ENCODE peak calls at places on chromosome 14, in five cellular contexts. I is NT2/D1, G is H1, A is GM12878, B is HepG2. K is an unnamed sample.

GRCh38 chr14:59275668-59276067 is 87.2 kb downstream of the DAAM1 start:
- DNase-seq in I (no peak), A (peak), G (no peak), B (peak), K (no peak)

GRCh38 chr14:40221428-40221827 is 789.2 kb upstream of the FBXO33 start:
- DNase-seq in G (no peak), A (no peak), B (no peak), I (no peak), K (no peak)

GRCh38 chr14:57362356-57362755 is 28.0 kb upstream of the NAA30 start:
- DNase-seq in I (no peak), G (no peak), A (no peak), B (peak), K (no peak)

GRCh38 chr14:81559385-81559784 is 25.7 kb upstream of the SEL1L start:
- DNase-seq in I (no peak), G (no peak), B (no peak), A (no peak), K (no peak)

GRCh38 chr14:76961631-76962302 is 66.7 kb downstream of the IRF2BPL start:
- DNase-seq in A (peak), I (peak), B (peak), G (peak), K (peak)

GRCh38 chr14:70567791-70568190 is 32.7 kb downstream of the MED6 start:
- DNase-seq in G (peak), A (no peak), B (peak), I (peak), K (peak)

GRCh38 chr14:44403194-44403593 is 103.9 kb downstream of the FSCB start:
- DNase-seq in I (no peak), G (no peak), B (no peak), A (no peak), K (no peak)

GRCh38 chr14:91252901-91253794 is 8.6 kb upstream of the GPR68 start:
- DNase-seq in G (peak), B (no peak), I (no peak), A (no peak), K (peak)

GRCh38 chr14:101481557-101481956 is 79.7 kb upstream of the DIO3 start:
- DNase-seq in B (no peak), A (no peak), G (no peak), I (no peak), K (no peak)

GRCh38 chr14:47278233-47278842 is 397.1 kb downstream of the MDGA2 start:
- DNase-seq in I (peak), B (peak), A (no peak), G (peak), K (peak)

GRCh38 chr14:32121536-32121935 is 44.4 kb downstream of the ARHGAP5 start:
- DNase-seq in A (no peak), B (no peak), I (no peak), G (no peak), K (no peak)

GRCh38 chr14:72812292-72812851 is 81.5 kb downstream of the DPF3 start:
- DNase-seq in G (no peak), I (no peak), B (no peak), A (no peak), K (no peak)

GRCh38 chr14:86015916-86016315 is 486.0 kb downstream of the FLRT2 start:
- DNase-seq in I (no peak), B (no peak), A (no peak), G (no peak), K (no peak)

GRCh38 chr14:96626916-96627315 is 124.7 kb downstream of the PAPOLA start:
- DNase-seq in I (no peak), G (no peak), B (no peak), A (no peak), K (no peak)

GRCh38 chr14:89479802-89480201 is 62.8 kb upstream of the FOXN3 start:
- DNase-seq in I (no peak), G (no peak), B (no peak), A (no peak), K (no peak)

GRCh38 chr14:86035882-86036281 is 505.9 kb downstream of the FLRT2 start:
- DNase-seq in A (no peak), I (no peak), B (peak), G (peak), K (peak)

GRCh38 chr14:63875311-63875710 is 22.5 kb downstream of the SYNE2 start:
- DNase-seq in B (no peak), G (no peak), A (no peak), I (no peak), K (no peak)

GRCh38 chr14:72165151-72165715 is 233.0 kb downstream of the RGS6 start:
- DNase-seq in B (no peak), A (no peak), G (no peak), I (no peak), K (no peak)

GRCh38 chr14:88681755-88682494 is 110.8 kb downstream of the EML5 start:
- DNase-seq in A (no peak), B (no peak), I (no peak), G (no peak), K (no peak)

GRCh38 chr14:56120091-56120632 is 2.0 kb downstream of the PELI2 start:
- DNase-seq in I (no peak), B (no peak), G (no peak), A (no peak), K (peak)

GRCh38 chr14:74703043-74703442 is 9.8 kb downstream of the AREL1 start:
- DNase-seq in A (no peak), G (no peak), I (no peak), B (no peak), K (no peak)

GRCh38 chr14:20855652-20856291 is 35.4 kb upstream of the RNASE3 start:
- DNase-seq in A (peak), I (peak), B (peak), G (peak), K (peak)

GRCh38 chr14:91899213-91899612 is 31.9 kb upstream of the TC2N start:
- DNase-seq in I (no peak), G (no peak), B (no peak), A (no peak), K (no peak)

GRCh38 chr14:72476657-72477499 is 417.0 kb downstream of the DPF3 start:
- DNase-seq in A (peak), B (no peak), I (peak), G (no peak), K (no peak)

GRCh38 chr14:103096387-103096786 is 1.9 kb downstream of the EXOC3L4 start:
- DNase-seq in I (no peak), A (no peak), B (no peak), G (no peak), K (no peak)

GRCh38 chr14:89702151-89702936 is 252.2 kb downstream of the EFCAB11 start:
- DNase-seq in B (no peak), A (no peak), I (no peak), G (no peak), K (no peak)

GRCh38 chr14:55348766-55349453 is 62.7 kb downstream of the ATG14 start:
- DNase-seq in G (peak), B (no peak), A (no peak), I (no peak), K (no peak)

GRCh38 chr14:74804219-74804825 is 41.2 kb downstream of the YLPM1 start:
- DNase-seq in B (peak), I (peak), A (no peak), G (no peak), K (no peak)

GRCh38 chr14:101276309-101277091 is 284.8 kb upstream of the DIO3 start:
- DNase-seq in B (no peak), G (no peak), I (peak), A (no peak), K (no peak)

GRCh38 chr14:102078840-102079699 is 7.8 kb downstream of the HSP90AA1 start:
- DNase-seq in G (no peak), I (no peak), A (no peak), B (no peak), K (no peak)

GRCh38 chr14:51236314-51236713 is 3.7 kb upstream of the TMX1 start:
- DNase-seq in I (no peak), A (no peak), G (no peak), B (no peak), K (no peak)

GRCh38 chr14:74241611-74242005 is 2.4 kb downstream of the VSX2 start:
- DNase-seq in G (no peak), I (no peak), A (no peak), B (no peak), K (no peak)

GRCh38 chr14:65949711-65950516 is 536.3 kb upstream of the CCDC196 start:
- DNase-seq in I (no peak), A (no peak), G (no peak), B (peak), K (peak)

GRCh38 chr14:35331605-35332516 is 39.7 kb downstream of the PSMA6 start:
- DNase-seq in G (peak), I (no peak), B (peak), A (no peak), K (peak)
- TF ChIP-seq SUZ12 in G (no peak), I (no peak), B (no peak), A (no peak), K (no peak)

DNA sequence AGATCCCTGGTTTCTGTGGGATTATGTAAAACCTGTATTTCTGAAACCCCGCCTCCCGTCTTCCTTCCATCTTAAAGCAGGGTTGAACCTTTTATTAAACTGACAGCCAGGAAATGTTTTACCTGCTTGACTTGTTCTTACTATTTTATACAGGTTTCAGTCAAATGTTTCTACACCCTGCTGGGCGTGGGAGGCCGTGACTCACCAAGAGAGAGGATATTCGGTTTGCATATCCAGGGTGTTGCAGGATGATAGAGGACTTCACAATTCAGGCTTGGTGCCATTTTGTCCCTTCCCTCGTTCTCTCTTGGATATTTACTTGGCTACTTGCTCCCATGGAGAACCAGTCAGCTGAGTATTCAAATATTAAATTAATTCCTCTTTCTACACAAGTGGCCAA is 69.7 kb downstream of the ARF6 start:
- DNase-seq in I (no peak), G (no peak), B (no peak), A (no peak), K (no peak)
- TF ChIP-seq SUZ12 in I (no peak), G (no peak), B (no peak), A (no peak), K (no peak)

DNA sequence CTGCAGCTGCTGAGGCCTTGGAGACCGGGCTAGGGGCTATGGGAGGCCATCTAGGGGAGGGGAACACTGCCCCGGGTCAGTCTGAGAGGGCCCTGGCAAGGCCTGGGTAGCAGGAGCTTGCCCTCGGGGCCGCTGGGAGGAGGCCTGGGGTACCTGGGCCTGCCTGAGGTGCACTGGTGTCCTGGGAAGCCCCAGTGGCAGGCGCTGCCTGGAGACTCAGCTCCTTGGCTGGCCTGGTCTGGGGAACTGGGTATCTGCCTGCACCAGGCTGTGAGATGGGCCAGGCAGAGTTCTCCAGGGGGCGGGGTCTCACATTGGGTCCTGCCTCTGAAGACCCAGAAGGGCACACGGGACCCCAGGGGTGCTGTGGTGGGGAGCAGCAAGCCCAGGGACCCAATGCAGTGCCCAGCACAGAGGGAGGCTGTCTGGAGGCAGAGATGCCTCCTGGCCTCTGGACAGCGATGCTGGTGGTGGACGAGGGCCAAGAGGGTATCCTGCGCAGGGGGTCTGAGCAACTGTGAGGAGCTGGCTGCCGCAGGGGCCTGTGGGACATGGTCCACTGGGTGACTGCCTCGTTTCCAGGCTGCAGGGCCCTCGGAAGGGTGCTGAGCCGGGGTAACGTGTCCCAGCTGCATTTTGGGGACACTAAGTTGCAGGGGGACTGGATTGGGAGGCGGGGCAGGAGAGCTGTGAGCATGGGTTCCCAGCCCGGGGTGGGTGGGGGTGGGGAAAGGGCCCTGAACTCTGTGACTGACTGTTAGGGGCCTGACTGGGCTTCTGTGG is 7.5 kb upstream of the MTA1 start:
- DNase-seq in A (no peak), B (no peak), I (no peak), G (no peak), K (no peak)
- TF ChIP-seq SUZ12 in A (no peak), B (no peak), I (no peak), G (no peak), K (no peak)

GRCh38 chr14:95073947-95074346 is 83.4 kb downstream of the DICER1 start:
- DNase-seq in A (no peak), I (no peak), B (no peak), G (no peak), K (no peak)

GRCh38 chr14:95070748-95071435 is 86.4 kb downstream of the DICER1 start:
- DNase-seq in G (no peak), A (no peak), B (no peak), I (no peak), K (no peak)

GRCh38 chr14:95072310-95072709 is 85.0 kb downstream of the DICER1 start:
- DNase-seq in G (peak), A (no peak), B (no peak), I (no peak), K (no peak)

GRCh38 chr14:95069547-95069946 is 87.8 kb downstream of the DICER1 start:
- DNase-seq in B (no peak), I (no peak), A (no peak), G (no peak), K (no peak)

DNA sequence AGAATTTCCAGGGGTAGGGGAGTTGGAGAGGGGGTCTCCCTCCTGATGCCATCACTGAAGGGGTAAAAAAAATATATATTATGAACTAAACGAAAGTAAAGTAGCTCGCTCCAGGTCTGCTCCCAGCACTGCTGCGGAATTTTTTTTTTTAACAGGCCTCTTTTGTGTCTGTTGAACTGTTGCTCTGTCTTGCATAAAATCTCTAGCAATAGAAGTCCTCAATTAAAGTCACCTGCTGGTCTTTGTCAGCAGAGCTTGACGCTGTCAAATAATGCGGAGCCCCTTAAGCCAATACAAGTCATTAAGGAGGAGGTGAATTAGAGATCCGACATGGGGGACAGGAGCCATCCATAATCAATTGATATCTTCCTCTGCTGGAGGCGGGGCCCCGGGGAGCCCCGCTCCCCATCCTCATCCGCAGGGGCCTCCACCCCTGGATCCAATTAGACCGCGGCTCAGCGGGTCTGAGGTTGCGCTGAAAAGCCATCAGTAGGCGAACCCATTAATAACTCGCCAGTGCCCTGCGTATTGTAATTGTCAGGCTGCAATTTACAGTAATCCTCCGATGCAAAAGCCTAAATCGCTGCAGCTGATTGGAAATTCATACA is 85.6 kb downstream of the DICER1 start:
- DNase-seq in B (no peak), I (no peak), G (no peak), A (no peak), K (no peak)
- TF ChIP-seq SUZ12 in B (no peak), I (no peak), G (no peak), A (no peak), K (no peak)

DNA sequence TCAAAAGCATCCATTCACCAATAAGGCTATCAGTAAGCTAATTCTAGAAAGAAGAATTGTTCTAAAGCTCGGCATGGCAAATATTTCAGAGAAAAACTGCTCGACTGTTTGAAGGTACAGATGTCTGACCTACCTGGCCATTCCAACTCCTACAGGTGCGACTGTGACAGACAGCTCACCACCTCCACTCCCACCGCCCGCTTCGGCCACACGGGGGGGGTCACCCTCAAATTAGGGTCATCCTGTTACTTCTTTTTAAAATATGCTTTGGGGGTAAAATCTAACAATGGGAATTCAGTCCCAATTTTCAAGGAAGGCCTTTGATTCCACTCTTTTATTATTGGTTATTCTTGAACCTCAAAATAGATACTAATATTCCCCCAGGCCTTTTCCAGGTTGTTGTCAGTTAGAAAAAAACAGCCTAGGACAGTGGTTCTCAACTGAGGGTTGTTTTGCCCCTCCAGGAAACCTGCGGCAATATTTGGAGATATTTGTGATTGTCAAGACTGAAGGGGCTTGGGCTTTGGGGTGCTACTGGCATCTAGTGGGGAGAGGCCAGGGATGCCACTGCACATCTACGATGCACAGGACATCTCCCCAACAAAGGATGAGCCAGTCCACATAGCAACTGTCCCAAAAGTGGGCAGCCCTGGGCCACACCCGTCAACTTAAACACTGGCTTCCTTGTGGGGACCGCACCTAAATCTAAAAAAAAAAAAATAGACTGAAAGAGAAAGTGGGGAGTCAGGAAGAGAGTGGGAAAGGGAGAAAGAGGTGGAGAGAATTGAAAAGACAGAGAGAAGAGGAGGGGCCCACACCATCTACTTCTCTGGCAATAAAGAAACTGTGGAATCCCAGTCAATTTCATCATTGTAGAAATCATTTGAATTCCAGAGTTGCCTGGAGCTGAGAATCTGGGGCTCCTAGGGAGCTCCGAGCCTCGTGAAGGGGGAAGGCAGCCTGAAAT is 81.0 kb downstream of the BCL11B start:
- DNase-seq in G (no peak), B (no peak), A (no peak), I (no peak), K (no peak)
- TF ChIP-seq SUZ12 in G (no peak), B (no peak), A (no peak), I (no peak), K (no peak)

GRCh38 chr14:62428429-62429203 is 616.6 kb downstream of the KCNH5 start:
- DNase-seq in I (no peak), A (no peak), B (no peak), G (no peak), K (no peak)
- TF ChIP-seq SUZ12 in I (no peak), A (no peak), B (no peak), G (no peak), K (no peak)

GRCh38 chr14:68458840-68459469 is 333.9 kb downstream of the ZFP36L1 start:
- DNase-seq in B (peak), I (no peak), G (no peak), A (no peak), K (no peak)
- TF ChIP-seq SUZ12 in B (no peak), I (no peak), G (no peak), A (no peak), K (no peak)

GRCh38 chr14:61561144-61561543 is 134.2 kb upstream of the HIF1A start:
- DNase-seq in A (no peak), I (no peak), B (peak), G (no peak), K (no peak)

GRCh38 chr14:61560323-61560722 is 135.0 kb upstream of the HIF1A start:
- DNase-seq in G (no peak), B (peak), I (no peak), A (no peak), K (no peak)

GRCh38 chr14:61558271-61558670 is 137.0 kb upstream of the HIF1A start:
- DNase-seq in A (no peak), B (no peak), G (no peak), I (no peak), K (peak)

GRCh38 chr14:61557854-61558253 is 137.5 kb upstream of the HIF1A start:
- DNase-seq in I (no peak), B (no peak), G (no peak), A (no peak), K (no peak)

DNA sequence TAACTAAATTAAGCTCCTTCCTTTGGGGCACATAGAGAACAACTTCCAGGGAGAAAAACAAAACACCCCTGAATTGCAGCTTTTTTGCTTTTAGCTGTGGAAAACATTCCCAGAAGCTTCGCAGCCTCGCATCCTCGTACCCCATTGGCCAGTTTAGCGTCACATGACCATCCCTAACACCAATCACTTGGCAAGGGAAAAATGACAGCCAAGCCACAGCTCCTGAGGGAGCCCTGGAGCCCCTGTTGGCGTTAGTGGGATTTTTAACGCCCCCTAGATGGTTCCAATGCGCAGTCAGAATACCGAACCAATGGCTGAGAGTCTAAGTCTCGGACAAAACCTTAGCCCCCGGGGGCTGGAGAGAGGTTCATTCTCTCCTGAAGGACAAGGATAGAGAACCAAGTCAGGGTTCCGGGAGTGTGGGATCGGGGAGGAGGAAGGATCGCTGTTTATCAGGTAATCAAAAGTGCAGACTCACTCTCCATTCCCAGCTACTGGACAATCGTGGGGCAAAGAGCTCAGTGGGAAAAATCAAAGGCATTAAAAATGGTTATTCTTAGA is 135.6 kb upstream of the HIF1A start:
- DNase-seq in A (no peak), B (peak), I (no peak), G (no peak), K (peak)
- TF ChIP-seq SUZ12 in A (no peak), B (no peak), I (no peak), G (no peak), K (no peak)

GRCh38 chr14:69107407-69108003 is 45.4 kb downstream of the DCAF5 start:
- DNase-seq in B (peak), A (peak), G (no peak), I (no peak), K (peak)
- TF ChIP-seq SUZ12 in B (no peak), A (no peak), G (no peak), I (no peak), K (no peak)

K was measured in HEK293T.